ENCODE peak calls at places on chromosomes 1 and 21, in four cellular contexts. B, H, G and F are unnamed samples. For H3K4me1, the result is how much of the 10 kb centered on the place peaks cover.

GRCh38 chr1:203754455-203754864 is 10.5 kb upstream of the LAX1 start:
- DNase-seq in B (peak), H (no peak), G (no peak), F (peak)

GRCh38 chr21:42997053-42997452 is 22.7 kb downstream of the PKNOX1 start:
- DNase-seq in B (peak), H (no peak), G (peak), F (no peak)

GRCh38 chr1:164651378-164651951 is 92.5 kb downstream of the PBX1 start:
- DNase-seq in B (no peak), H (no peak), G (peak), F (no peak)

GRCh38 chr1:89125571-89126233 is at the start of gene GBP2:
- DNase-seq in B (peak), H (peak), G (peak), F (peak)

GRCh38 chr1:228979325-228979699 is 244.0 kb downstream of the RHOU start:
- DNase-seq in B (no peak), H (no peak), G (no peak), F (no peak)

GRCh38 chr21:37337179-37337578 is 29.4 kb upstream of the DYRK1A start:
- DNase-seq in B (no peak), H (no peak), G (no peak), F (no peak)

GRCh38 chr1:207897188-207897587 is 13.7 kb downstream of the CD34 start:
- DNase-seq in B (no peak), H (peak), G (no peak), F (peak)

GRCh38 chr1:93196591-93196990 is 16.1 kb downstream of the CCDC18 start:
- DNase-seq in B (no peak), H (no peak), G (peak), F (no peak)

GRCh38 chr1:156600733-156601121 is 552 bp downstream of the GPATCH4 start:
- DNase-seq in B (no peak), H (no peak), G (peak), F (peak)

GRCh38 chr1:117694543-117694942 is 88.7 kb downstream of the TENT5C start:
- DNase-seq in B (no peak), H (no peak), G (no peak), F (no peak)

GRCh38 chr1:9269078-9269501 is 23.6 kb upstream of the SPSB1 start:
- DNase-seq in B (peak), H (peak), G (no peak), F (no peak)

GRCh38 chr1:21944261-21945074 is 7.4 kb upstream of the HSPG2 start:
- DNase-seq in B (no peak), H (peak), G (peak), F (no peak)

GRCh38 chr1:107706181-107706580 is 258.8 kb downstream of the VAV3 start:
- DNase-seq in B (no peak), H (no peak), G (no peak), F (no peak)

DNA sequence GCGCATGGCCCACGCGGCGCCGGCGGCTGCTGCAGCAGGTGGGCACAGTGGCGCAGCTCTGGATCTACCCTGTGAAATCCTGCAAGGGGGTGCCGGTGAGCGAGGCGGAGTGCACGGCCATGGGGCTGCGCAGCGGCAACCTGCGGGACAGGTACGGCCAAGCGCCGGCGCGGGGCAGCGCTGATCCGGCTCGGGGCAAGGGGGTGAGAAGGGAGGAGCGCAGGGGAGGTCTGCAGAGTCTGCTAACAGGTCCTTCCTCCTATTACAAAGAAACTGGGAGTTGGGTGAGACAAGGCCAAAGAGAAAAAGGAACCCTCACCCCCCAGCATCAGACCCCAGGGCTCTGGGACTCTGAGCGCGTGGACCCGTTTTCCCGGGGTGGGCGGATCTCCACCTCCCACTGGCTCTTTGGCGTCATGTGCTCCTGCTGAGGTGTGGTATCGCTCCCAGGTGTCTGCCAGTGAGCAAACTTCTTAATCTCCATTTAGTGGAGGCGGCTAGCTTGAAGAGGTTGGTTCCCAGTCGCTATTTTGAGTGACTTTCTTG is 429 bp downstream of the MTARC1 start:
- DNase-seq in B (peak), H (no peak), G (no peak), F (peak)
- TF ChIP-seq EZH2 in B (no peak), H (no peak), G (no peak), F (no peak)

DNA sequence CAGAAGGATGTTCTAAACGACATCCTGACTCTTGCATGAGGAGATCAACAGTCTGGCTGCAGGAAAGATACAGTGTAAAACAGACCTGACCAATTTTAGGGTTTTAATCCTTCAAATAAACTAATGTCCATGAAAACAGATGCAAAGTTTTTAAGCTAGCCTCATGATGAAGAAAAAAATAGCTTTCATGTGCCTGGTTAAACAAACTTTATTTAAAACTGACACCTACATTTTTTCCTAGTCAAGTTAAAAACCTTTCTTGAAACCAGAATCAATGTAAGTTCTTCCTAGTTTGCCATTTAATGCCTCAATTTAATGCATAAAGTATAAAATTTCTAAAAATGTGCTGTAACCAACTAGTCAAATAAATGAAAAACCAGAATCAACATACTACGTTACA is 2.9 kb downstream of the WDR26 start:
- DNase-seq in B (no peak), H (peak), G (no peak), F (no peak)
- H3K4me1 ChIP-seq in B (under half), H (half or more), G (under half), F (under half)

GRCh38 chr1:178560871-178561376 is 48.0 kb downstream of the TEX35 start:
- DNase-seq in B (no peak), H (no peak), G (no peak), F (peak)

GRCh38 chr1:178565586-178565985 is 52.7 kb downstream of the TEX35 start:
- DNase-seq in B (no peak), H (no peak), G (no peak), F (no peak)

GRCh38 chr1:178564783-178565180 is 51.9 kb downstream of the TEX35 start:
- DNase-seq in B (no peak), H (no peak), G (no peak), F (no peak)

GRCh38 chr1:178564086-178564782 is 51.3 kb downstream of the TEX35 start:
- DNase-seq in B (no peak), H (peak), G (peak), F (no peak)

DNA sequence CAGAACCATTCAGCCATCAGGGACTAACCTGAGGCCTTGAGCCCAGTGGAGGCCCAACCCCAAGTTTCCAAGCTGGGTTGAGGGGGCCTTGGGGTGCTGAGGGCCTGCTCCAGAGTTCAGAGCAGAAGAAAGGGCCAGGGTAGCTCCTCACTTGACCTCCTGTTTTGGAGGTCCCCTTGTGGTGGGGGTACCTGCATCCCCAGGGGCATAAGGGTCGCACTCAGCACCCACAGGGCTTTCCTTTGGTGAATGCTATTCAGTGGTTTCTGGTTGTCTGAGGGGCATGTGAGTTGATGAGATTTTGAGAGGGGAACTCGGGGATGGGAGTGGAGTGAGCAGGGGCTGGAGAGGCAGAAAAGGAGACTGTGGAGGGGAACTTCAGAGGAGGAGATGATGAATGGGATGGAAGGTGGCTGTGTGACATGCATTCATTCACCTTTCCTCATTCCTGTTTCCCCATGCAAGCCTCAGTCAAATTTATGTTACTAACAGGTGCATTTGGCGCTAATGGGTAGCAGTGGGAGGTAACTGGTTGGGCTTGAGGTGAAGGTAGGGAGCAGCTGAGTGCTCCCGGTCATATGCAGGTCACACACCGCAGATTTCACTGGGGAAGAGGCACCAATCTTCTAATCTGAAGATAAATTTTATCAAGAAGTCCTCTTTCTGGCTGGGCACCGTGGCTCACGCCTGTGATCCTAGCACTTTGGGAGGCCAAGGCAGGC is 50.4 kb downstream of the TEX35 start:
- DNase-seq in B (no peak), H (no peak), G (no peak), F (no peak)
- H3K9ac ChIP-seq in B (no peak), H (no peak), G (no peak), F (no peak)

DNA sequence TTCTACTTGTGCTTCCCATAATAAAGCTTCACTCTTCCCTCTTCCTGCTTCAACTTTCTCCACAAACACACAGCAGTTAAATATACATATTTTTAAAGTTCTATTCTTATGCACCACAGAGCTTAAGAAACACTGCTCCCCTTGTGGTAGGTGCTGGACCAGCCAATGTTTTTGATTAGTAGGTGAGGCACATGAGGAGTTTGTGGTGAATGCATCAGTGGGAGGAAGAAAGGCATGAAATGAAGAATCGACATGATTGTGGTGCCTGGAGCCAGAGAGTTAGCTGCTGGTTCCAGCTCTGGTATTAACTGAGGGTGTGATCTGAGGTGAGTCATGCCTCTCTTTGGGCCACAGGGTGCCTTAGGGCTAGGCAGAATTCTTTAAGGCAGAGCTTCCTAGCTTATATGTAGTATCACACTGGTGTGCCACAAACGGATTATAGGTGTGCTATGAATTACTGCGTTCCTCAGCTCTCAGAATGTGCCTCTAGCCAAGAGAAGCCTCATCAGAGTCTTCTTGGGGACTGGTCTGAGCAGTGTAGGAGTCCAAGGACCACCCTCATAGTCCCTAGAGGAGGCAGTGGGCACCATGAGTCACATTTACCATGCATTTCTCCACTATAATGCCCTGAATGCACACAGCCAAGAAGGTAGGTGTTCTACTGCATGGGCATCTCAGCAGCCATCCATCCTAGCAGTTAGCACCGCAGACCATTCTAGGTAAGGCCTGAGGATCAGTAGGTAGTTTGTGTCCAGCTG is 97.4 kb upstream of the SGIP1 start:
- DNase-seq in B (peak), H (peak), G (peak), F (peak)
- TF ChIP-seq EZH2 in B (no peak), H (no peak), G (no peak), F (no peak)

GRCh38 chr1:66336641-66336991 is 197.3 kb upstream of the SGIP1 start:
- DNase-seq in B (no peak), H (no peak), G (no peak), F (no peak)

GRCh38 chr1:66333463-66334232 is 200.3 kb upstream of the SGIP1 start:
- DNase-seq in B (no peak), H (peak), G (no peak), F (no peak)

GRCh38 chr1:66334311-66334710 is 199.6 kb upstream of the SGIP1 start:
- DNase-seq in B (no peak), H (peak), G (no peak), F (no peak)

GRCh38 chr1:66335859-66336640 is 197.9 kb upstream of the SGIP1 start:
- DNase-seq in B (no peak), H (peak), G (no peak), F (peak)

DNA sequence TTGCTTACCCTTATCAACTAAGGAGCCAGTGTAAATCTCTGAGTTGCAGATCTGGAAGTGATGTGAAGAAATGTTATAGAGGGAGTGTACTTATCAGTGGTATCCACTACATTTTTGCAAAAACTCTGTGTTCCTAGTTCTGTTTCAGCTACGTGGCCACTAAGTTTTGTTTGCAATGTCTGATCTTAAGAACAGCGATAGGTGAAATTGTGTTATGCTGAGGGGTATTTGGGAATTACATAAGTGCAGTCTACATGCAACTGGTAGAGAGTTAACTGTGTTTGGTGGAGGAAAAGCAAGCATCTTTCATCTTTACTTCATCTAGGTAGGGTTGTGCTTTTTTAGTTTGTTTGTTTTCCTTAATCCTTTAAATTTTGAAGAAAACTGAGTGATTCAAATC is 198.8 kb upstream of the SGIP1 start:
- DNase-seq in B (no peak), H (peak), G (no peak), F (no peak)
- H3K4me1 ChIP-seq in B (under half), H (half or more), G (under half), F (under half)

DNA sequence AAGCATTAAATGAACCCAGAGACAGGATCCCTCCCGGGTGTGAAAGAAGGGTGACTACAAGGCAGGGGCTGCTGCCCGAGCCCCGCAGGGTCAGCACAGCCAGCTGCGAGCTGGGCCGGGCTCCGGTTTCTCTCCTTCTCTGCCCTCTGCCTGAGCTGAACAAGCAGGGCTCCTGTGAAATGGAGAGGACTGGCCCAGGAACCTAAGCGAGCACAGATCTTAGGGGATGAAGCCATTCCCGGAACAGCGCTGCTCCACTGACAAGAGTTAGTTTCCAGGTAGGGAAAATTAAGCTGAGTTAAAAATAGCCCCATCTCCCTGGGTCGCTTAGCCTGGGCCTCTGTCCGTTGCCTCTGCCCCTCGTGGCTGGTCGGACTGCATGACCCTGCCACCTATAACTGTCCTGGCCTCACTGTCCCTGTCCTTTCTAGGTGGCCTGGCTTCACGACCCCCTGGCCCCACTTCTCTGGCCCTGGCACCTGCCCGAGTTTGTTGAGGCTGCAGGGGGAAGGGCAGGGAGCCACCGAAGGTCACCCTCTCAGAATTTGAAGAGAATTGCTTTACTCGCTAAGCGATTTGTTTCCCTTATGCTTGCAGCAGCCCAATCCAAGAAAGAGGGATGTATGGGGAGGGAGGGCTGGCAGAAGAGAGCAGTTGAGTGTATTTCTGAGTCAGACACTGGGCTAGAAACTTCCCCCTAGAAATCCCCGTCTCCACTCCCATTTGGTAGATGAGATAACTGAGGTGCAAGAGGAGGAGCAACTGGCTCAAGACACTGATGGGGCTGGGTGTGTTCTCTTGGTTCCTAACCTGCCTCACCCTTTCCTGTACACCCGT is 2.6 kb upstream of the EDN2 start:
- DNase-seq in B (no peak), H (no peak), G (peak), F (no peak)
- H3K9ac ChIP-seq in B (no peak), H (no peak), G (no peak), F (no peak)

GRCh38 chr21:17390575-17390974 is 122.3 kb upstream of the CXADR start:
- DNase-seq in B (no peak), H (no peak), G (no peak), F (no peak)

GRCh38 chr21:17388226-17388625 is 124.6 kb upstream of the CXADR start:
- DNase-seq in B (no peak), H (no peak), G (no peak), F (no peak)

GRCh38 chr21:17391811-17392340 is 121.0 kb upstream of the CXADR start:
- DNase-seq in B (no peak), H (no peak), G (no peak), F (no peak)

GRCh38 chr21:17387030-17387617 is 125.7 kb upstream of the CXADR start:
- DNase-seq in B (peak), H (peak), G (peak), F (peak)

DNA sequence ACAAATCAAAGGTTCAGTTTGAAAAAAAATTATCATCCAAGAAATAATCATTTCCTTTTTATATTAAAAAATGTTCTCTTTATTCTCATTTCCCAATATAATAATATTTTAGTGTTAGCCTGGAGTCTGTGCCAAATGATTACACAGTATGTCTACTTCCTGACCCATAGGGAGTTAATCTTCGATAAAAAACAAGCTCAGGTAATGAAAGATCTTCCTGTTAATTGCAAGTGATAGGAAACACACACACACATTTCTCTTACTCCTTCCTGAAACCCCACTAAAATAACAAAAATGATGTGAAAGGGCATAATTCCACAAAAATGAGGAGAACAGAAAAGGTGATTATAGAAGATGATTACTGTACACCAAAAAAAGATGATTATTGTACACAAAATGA is 123.5 kb upstream of the CXADR start:
- DNase-seq in B (no peak), H (no peak), G (no peak), F (no peak)
- TF ChIP-seq EZH2 in B (no peak), H (no peak), G (no peak), F (no peak)

GRCh38 chr1:19315378-19316206 is 3.5 kb downstream of the SLC66A1 start:
- DNase-seq in B (peak), H (peak), G (peak), F (no peak)
- H3K4me1 ChIP-seq in B (under half), H (under half), G (under half), F (under half)

GRCh38 chr1:16015491-16015890 is 2.4 kb downstream of the HSPB7 start:
- DNase-seq in B (no peak), H (no peak), G (no peak), F (no peak)
- H3K9ac ChIP-seq in B (no peak), H (no peak), G (no peak), F (no peak)